ENCODE peak calls at places on chromosomes 1 and 21, in six cellular contexts. Z is CD8-positive, alpha-beta memory T cell; W is stomach; A is activated CD8-positive, alpha-beta T cell treated with anti-CD3 and anti-CD28 coated beads for 36 hours; Y is substantia nigra; D is stimulated activated CD4-positive, alpha-beta T cell treated with anti-CD3 and anti-CD28 coated beads, Interleukin-15, amount 100 ng/mL, for 1 hour. L is an unnamed sample.

GRCh38 chr1:56795864-56796263 is 23.3 kb downstream of the FYB2 start:
- DNase-seq in W (no peak), A (no peak), D (no peak), Y (no peak), Z (no peak), L (no peak)

GRCh38 chr1:61388586-61388985 is 306.2 kb downstream of the NFIA start:
- DNase-seq in Z (no peak), Y (no peak), A (no peak), D (no peak), W (no peak), L (no peak)

GRCh38 chr1:20494609-20495311 is 8.8 kb upstream of the CAMK2N1 start:
- DNase-seq in D (no peak), A (no peak), Y (no peak), W (no peak), Z (no peak), L (no peak)

GRCh38 chr21:20649231-20649630 is 349.0 kb upstream of the NCAM2 start:
- DNase-seq in A (no peak), W (no peak), Y (no peak), D (no peak), Z (no peak), L (no peak)

GRCh38 chr1:74652711-74653131 is 20.9 kb downstream of the ERICH3 start:
- DNase-seq in Y (no peak), Z (no peak), W (no peak), D (no peak), A (no peak), L (no peak)

GRCh38 chr21:39809936-39810335 is 57.3 kb upstream of the PCP4 start:
- DNase-seq in Z (no peak), A (no peak), W (no peak), D (no peak), Y (no peak), L (no peak)

GRCh38 chr21:26850116-26850643 is 5.0 kb upstream of the ADAMTS1 start:
- DNase-seq in W (no peak), Z (no peak), Y (no peak), A (no peak), D (no peak), L (peak; percentile 28)

GRCh38 chr1:196660912-196661311 is 9.1 kb downstream of the CFH start:
- DNase-seq in Y (no peak), D (no peak), W (no peak), A (no peak), Z (peak; percentile 11), L (no peak)

GRCh38 chr1:19100008-19100407 is 110.1 kb downstream of the UBR4 start:
- DNase-seq in Z (no peak), Y (no peak), A (no peak), W (no peak), D (no peak), L (no peak)

GRCh38 chr1:185742403-185742802 is 8.2 kb downstream of the HMCN1 start:
- DNase-seq in Z (no peak), D (no peak), Y (no peak), A (no peak), W (no peak), L (no peak)

GRCh38 chr1:31745898-31746668 is 18.1 kb downstream of the ADGRB2 start:
- DNase-seq in D (no peak), W (no peak), Y (no peak), A (no peak), Z (no peak), L (no peak)

GRCh38 chr1:41618066-41618825 is 133.8 kb upstream of the EDN2 start:
- DNase-seq in D (no peak), W (peak; percentile 93), Y (peak; percentile 80), A (no peak), Z (no peak), L (no peak)

GRCh38 chr1:85325920-85326319 is 49.5 kb upstream of the BCL10 start:
- DNase-seq in Z (no peak), Y (no peak), D (no peak), A (no peak), W (no peak), L (no peak)

GRCh38 chr1:13960376-13960987 is 260.5 kb downstream of the PRDM2 start:
- DNase-seq in W (peak; percentile 74), D (peak; percentile 49), Z (peak; percentile 37), A (peak; percentile 77), Y (peak; percentile 17), L (peak; percentile 68)

GRCh38 chr1:46174448-46175231 is at the start of gene TSPAN1:
- DNase-seq in W (peak; percentile 61), D (no peak), Y (no peak), A (no peak), Z (no peak), L (no peak)

GRCh38 chr1:205600085-205600484 is 31.7 kb downstream of the ELK4 start:
- DNase-seq in A (peak; percentile 39), Y (no peak), W (no peak), D (no peak), Z (no peak), L (no peak)

L was measured in Caco-2.